ENCODE peak calls at places on chromosomes 11 and 22, in six cellular contexts. One of them, this sample, is unnamed.

GRCh38 chr11:79439430-79439892 is 1.4 kb downstream of the TENM4 start:
- DNase-seq in K562: no peak
- DNase-seq in H1: no peak
- DNase-seq in GM12878: no peak
- DNase-seq in HepG2: no peak
- DNase-seq in GM12892: no peak
- DNase-seq in this sample: no peak

GRCh38 chr11:113189909-113190667 is 124.3 kb upstream of the TTC12 start:
- DNase-seq in K562: peak
- DNase-seq in H1: no peak
- DNase-seq in GM12878: no peak
- DNase-seq in HepG2: no peak
- DNase-seq in GM12892: no peak
- DNase-seq in this sample: no peak

GRCh38 chr11:82857145-82857544 is 43.1 kb downstream of the PRCP start:
- DNase-seq in K562: no peak
- DNase-seq in H1: no peak
- DNase-seq in GM12878: no peak
- DNase-seq in HepG2: no peak
- DNase-seq in GM12892: no peak
- DNase-seq in this sample: no peak

GRCh38 chr11:72787262-72788104 is 6.4 kb downstream of the STARD10 start:
- DNase-seq in K562: peak
- DNase-seq in H1: peak
- DNase-seq in GM12878: no peak
- DNase-seq in HepG2: peak
- DNase-seq in GM12892: peak
- DNase-seq in this sample: peak

GRCh38 chr11:27700351-27701261 is at the start of gene BDNF:
- DNase-seq in K562: no peak
- DNase-seq in H1: peak
- DNase-seq in GM12878: no peak
- DNase-seq in HepG2: no peak
- DNase-seq in GM12892: no peak
- DNase-seq in this sample: no peak

GRCh38 chr11:1839924-1840779 is 1.4 kb downstream of the TNNI2 start:
- DNase-seq in K562: no peak
- DNase-seq in H1: no peak
- DNase-seq in GM12878: no peak
- DNase-seq in HepG2: no peak
- DNase-seq in GM12892: peak
- DNase-seq in this sample: peak

GRCh38 chr22:50323900-50324299 is 2.9 kb downstream of the DENND6B start:
- DNase-seq in K562: no peak
- DNase-seq in H1: no peak
- DNase-seq in GM12878: no peak
- DNase-seq in HepG2: no peak
- DNase-seq in GM12892: no peak
- DNase-seq in this sample: no peak

GRCh38 chr22:19877626-19878339 is 23.1 kb upstream of the GNB1L start:
- DNase-seq in K562: no peak
- DNase-seq in H1: peak
- DNase-seq in GM12878: no peak
- DNase-seq in HepG2: no peak
- DNase-seq in GM12892: no peak
- DNase-seq in this sample: peak

GRCh38 chr11:5753943-5754342 is at the start of gene OR52N4:
- DNase-seq in K562: no peak
- DNase-seq in H1: no peak
- DNase-seq in GM12878: no peak
- DNase-seq in HepG2: no peak
- DNase-seq in GM12892: no peak
- DNase-seq in this sample: no peak

GRCh38 chr11:30504468-30504867 is 81.7 kb downstream of the MPPED2 start:
- DNase-seq in K562: no peak
- DNase-seq in H1: no peak
- DNase-seq in GM12878: no peak
- DNase-seq in HepG2: no peak
- DNase-seq in GM12892: no peak
- DNase-seq in this sample: no peak

GRCh38 chr11:109236696-109237095 is 185.3 kb upstream of the C11orf87 start:
- DNase-seq in K562: no peak
- DNase-seq in H1: no peak
- DNase-seq in GM12878: no peak
- DNase-seq in HepG2: no peak
- DNase-seq in GM12892: no peak
- DNase-seq in this sample: no peak

GRCh38 chr11:115920841-115921480 is 416.7 kb upstream of the CADM1 start:
- DNase-seq in K562: no peak
- DNase-seq in H1: no peak
- DNase-seq in GM12878: no peak
- DNase-seq in HepG2: no peak
- DNase-seq in GM12892: no peak
- DNase-seq in this sample: no peak

GRCh38 chr11:47569646-47570045 is 4.2 kb downstream of the PTPMT1 start:
- DNase-seq in K562: peak
- DNase-seq in H1: no peak
- DNase-seq in GM12878: no peak
- DNase-seq in HepG2: no peak
- DNase-seq in GM12892: no peak
- DNase-seq in this sample: no peak

GRCh38 chr11:2891291-2891690 is 5.7 kb upstream of the CDKN1C start:
- DNase-seq in K562: peak
- DNase-seq in H1: peak
- DNase-seq in GM12878: no peak
- DNase-seq in HepG2: no peak
- DNase-seq in GM12892: no peak
- DNase-seq in this sample: no peak

GRCh38 chr11:2892215-2893020 is 6.8 kb upstream of the CDKN1C start:
- DNase-seq in K562: peak
- DNase-seq in H1: peak
- DNase-seq in GM12878: no peak
- DNase-seq in HepG2: no peak
- DNase-seq in GM12892: peak
- DNase-seq in this sample: peak

GRCh38 chr11:2889399-2890273 is 4.1 kb upstream of the CDKN1C start:
- DNase-seq in K562: no peak
- DNase-seq in H1: no peak
- DNase-seq in GM12878: no peak
- DNase-seq in HepG2: peak
- DNase-seq in GM12892: no peak
- DNase-seq in this sample: no peak

GRCh38 chr11:2891901-2892214 is 6.3 kb upstream of the CDKN1C start:
- DNase-seq in K562: no peak
- DNase-seq in H1: no peak
- DNase-seq in GM12878: no peak
- DNase-seq in HepG2: peak
- DNase-seq in GM12892: no peak
- DNase-seq in this sample: no peak

GRCh38 chr11:2890466-2891241 is 5.1 kb upstream of the CDKN1C start:
- DNase-seq in K562: peak
- DNase-seq in H1: peak
- DNase-seq in GM12878: no peak
- DNase-seq in HepG2: no peak
- DNase-seq in GM12892: no peak
- DNase-seq in this sample: no peak
- TF ChIP-seq POLR2AphosphoS5 in K562: peak
- TF ChIP-seq POLR2AphosphoS5 in H1: no peak
- TF ChIP-seq POLR2AphosphoS5 in GM12878: no peak
- TF ChIP-seq POLR2AphosphoS5 in HepG2: no peak
- TF ChIP-seq POLR2AphosphoS5 in GM12892: no peak
- TF ChIP-seq POLR2AphosphoS5 in this sample: no peak

DNA sequence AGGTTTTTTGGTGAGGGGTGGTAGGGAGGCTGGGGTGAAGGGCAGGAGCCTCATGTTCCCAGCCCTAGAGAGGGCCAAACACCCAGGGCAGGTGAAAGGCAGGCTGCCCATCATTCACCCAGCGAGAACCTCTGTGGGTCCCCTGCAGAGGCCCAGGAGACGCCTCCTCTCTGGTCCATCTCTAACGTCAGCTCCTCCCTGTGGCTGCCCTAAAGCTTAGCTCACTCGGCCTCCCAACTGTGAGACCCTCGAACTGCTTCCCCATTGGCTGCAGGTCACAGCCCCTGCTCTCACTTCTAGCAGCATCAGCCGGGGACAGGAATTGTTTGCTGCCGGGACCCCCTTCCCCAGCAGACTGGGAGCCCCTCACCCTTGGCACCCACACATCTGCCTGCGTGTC is 615 bp upstream of the NFAM1 start:
- DNase-seq in K562: no peak
- DNase-seq in H1: no peak
- DNase-seq in GM12878: no peak
- DNase-seq in HepG2: no peak
- DNase-seq in GM12892: no peak
- DNase-seq in this sample: no peak
- TF ChIP-seq TAF1 in K562: no peak
- TF ChIP-seq TAF1 in H1: no peak
- TF ChIP-seq TAF1 in GM12878: no peak
- TF ChIP-seq TAF1 in HepG2: no peak
- TF ChIP-seq TAF1 in GM12892: no peak
- TF ChIP-seq TAF1 in this sample: no peak

GRCh38 chr11:825366-826231 is 2.1 kb upstream of the CRACR2B start:
- DNase-seq in K562: no peak
- DNase-seq in H1: no peak
- DNase-seq in GM12878: no peak
- DNase-seq in HepG2: no peak
- DNase-seq in GM12892: no peak
- DNase-seq in this sample: no peak
- TF ChIP-seq POLR2A in K562: peak
- TF ChIP-seq POLR2A in H1: no peak
- TF ChIP-seq POLR2A in GM12878: no peak
- TF ChIP-seq POLR2A in HepG2: no peak
- TF ChIP-seq POLR2A in GM12892: no peak
- TF ChIP-seq POLR2A in this sample: peak

DNA sequence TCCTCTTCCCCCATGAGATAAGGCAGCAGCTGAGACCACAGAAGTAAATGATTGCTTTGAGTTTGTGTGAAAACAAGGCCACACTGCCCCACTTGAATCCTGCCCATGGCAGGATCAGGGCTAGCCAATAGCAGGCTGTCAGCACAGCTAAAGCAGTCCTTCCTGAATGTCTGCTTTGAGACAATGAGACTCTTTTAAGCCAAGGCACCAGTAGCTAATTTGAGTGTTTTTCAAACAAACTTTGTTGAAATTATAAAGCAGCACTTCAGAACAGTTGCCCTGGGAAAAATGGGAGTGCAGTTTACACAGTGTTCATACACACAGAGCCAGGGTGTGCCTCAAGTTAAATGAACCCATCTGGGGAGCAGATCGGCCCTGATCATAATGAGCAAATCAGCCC is 103.5 kb upstream of the OR5AK2 start:
- DNase-seq in K562: no peak
- DNase-seq in H1: no peak
- DNase-seq in GM12878: no peak
- DNase-seq in HepG2: peak
- DNase-seq in GM12892: no peak
- DNase-seq in this sample: no peak
- TF ChIP-seq POLR2AphosphoS5 in K562: no peak
- TF ChIP-seq POLR2AphosphoS5 in H1: no peak
- TF ChIP-seq POLR2AphosphoS5 in GM12878: no peak
- TF ChIP-seq POLR2AphosphoS5 in HepG2: no peak
- TF ChIP-seq POLR2AphosphoS5 in GM12892: no peak
- TF ChIP-seq POLR2AphosphoS5 in this sample: no peak

GRCh38 chr11:111001986-111002616 is 243.4 kb upstream of the POU2AF2 start:
- DNase-seq in K562: no peak
- DNase-seq in H1: no peak
- DNase-seq in GM12878: no peak
- DNase-seq in HepG2: no peak
- DNase-seq in GM12892: no peak
- DNase-seq in this sample: no peak
- TF ChIP-seq TAF1 in K562: no peak
- TF ChIP-seq TAF1 in H1: no peak
- TF ChIP-seq TAF1 in GM12878: no peak
- TF ChIP-seq TAF1 in HepG2: no peak
- TF ChIP-seq TAF1 in GM12892: no peak
- TF ChIP-seq TAF1 in this sample: no peak

GRCh38 chr22:29479417-29480261 is at the start of gene NEFH:
- DNase-seq in K562: peak
- DNase-seq in H1: peak
- DNase-seq in GM12878: no peak
- DNase-seq in HepG2: no peak
- DNase-seq in GM12892: no peak
- DNase-seq in this sample: no peak
- TF ChIP-seq POLR2A in K562: no peak
- TF ChIP-seq POLR2A in H1: no peak
- TF ChIP-seq POLR2A in GM12878: no peak
- TF ChIP-seq POLR2A in HepG2: no peak
- TF ChIP-seq POLR2A in GM12892: no peak
- TF ChIP-seq POLR2A in this sample: no peak

GRCh38 chr11:57180141-57180561 is 1.6 kb upstream of the LRRC55 start:
- DNase-seq in K562: no peak
- DNase-seq in H1: peak
- DNase-seq in GM12878: no peak
- DNase-seq in HepG2: no peak
- DNase-seq in GM12892: no peak
- DNase-seq in this sample: no peak
- TF ChIP-seq POLR2AphosphoS5 in K562: no peak
- TF ChIP-seq POLR2AphosphoS5 in H1: no peak
- TF ChIP-seq POLR2AphosphoS5 in GM12878: no peak
- TF ChIP-seq POLR2AphosphoS5 in HepG2: no peak
- TF ChIP-seq POLR2AphosphoS5 in GM12892: no peak
- TF ChIP-seq POLR2AphosphoS5 in this sample: no peak

DNA sequence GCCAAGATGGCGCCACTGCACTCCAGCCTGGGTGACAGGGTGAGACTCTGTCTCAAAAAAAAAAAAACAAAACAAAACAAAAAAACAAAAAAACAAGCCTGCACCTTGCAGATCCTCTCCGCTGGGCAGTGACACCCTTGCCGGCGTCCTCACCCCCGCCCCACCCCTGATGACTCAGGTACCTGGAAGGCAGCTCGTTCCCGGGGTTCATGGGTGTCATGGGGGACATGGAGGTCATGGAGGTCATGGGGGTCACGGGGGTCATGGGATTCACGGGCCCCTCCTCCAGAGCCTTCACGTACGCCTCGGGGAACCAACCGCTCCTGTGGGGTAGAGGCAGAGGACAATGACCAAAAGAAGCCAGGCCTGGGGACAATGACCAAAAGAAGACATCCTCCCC is 3.0 kb upstream of the SLC16A8 start:
- DNase-seq in K562: no peak
- DNase-seq in H1: no peak
- DNase-seq in GM12878: no peak
- DNase-seq in HepG2: no peak
- DNase-seq in GM12892: no peak
- DNase-seq in this sample: no peak
- TF ChIP-seq TAF1 in K562: no peak
- TF ChIP-seq TAF1 in H1: no peak
- TF ChIP-seq TAF1 in GM12878: no peak
- TF ChIP-seq TAF1 in HepG2: no peak
- TF ChIP-seq TAF1 in GM12892: no peak
- TF ChIP-seq TAF1 in this sample: no peak

This sample was measured in GM12891.